ENCODE peak calls at places on chromosome 21, in seven cellular contexts. J is esophagus squamous epithelium, W is kidney epithelial cell, Q is AG10803, X is astrocyte of the spinal cord, I is ascending aorta, Z is retinal pigment epithelial cell. H is an unnamed sample.

GRCh38 chr21:40587786-40588353 is 259.1 kb downstream of the DSCAM start:
- DNase-seq in I (no peak), X (no peak), J (no peak), Q (no peak), W (no peak), Z (peak), H (no peak)

GRCh38 chr21:41956926-41957729 is 3.3 kb upstream of the C2CD2 start:
- DNase-seq in X (peak), Q (peak), J (no peak), W (no peak), I (no peak), Z (no peak), H (peak)

GRCh38 chr21:41251961-41252642 is 64.5 kb upstream of the FAM3B start:
- DNase-seq in Q (peak), J (no peak), Z (no peak), X (peak), W (no peak), I (no peak), H (no peak)

GRCh38 chr21:41418956-41419680 is 6.9 kb upstream of the MX1 start:
- DNase-seq in J (no peak), I (no peak), X (no peak), Q (no peak), W (no peak), Z (no peak), H (no peak)

GRCh38 chr21:43573921-43574320 is 85.4 kb downstream of the HSF2BP start:
- DNase-seq in Q (no peak), X (peak), J (no peak), W (no peak), Z (no peak), I (no peak), H (no peak)

GRCh38 chr21:38660333-38661295 is 145.1 kb upstream of the ETS2 start:
- DNase-seq in J (no peak), W (no peak), X (no peak), Z (no peak), Q (no peak), I (peak), H (no peak)

GRCh38 chr21:38985423-38986378 is 180.0 kb downstream of the ETS2 start:
- DNase-seq in W (no peak), Z (peak), Q (peak), J (no peak), I (peak), X (peak), H (peak)

GRCh38 chr21:38048241-38048640 is 132.0 kb upstream of the KCNJ6 start:
- DNase-seq in Q (no peak), X (no peak), I (no peak), Z (no peak), W (no peak), J (no peak), H (no peak)

GRCh38 chr21:43880111-43880985 is 15.3 kb downstream of the AGPAT3 start:
- DNase-seq in I (no peak), Q (peak), X (peak), W (no peak), Z (no peak), J (no peak), H (no peak)

GRCh38 chr21:45513003-45513706 is 29.1 kb downstream of the SLC19A1 start:
- DNase-seq in Z (no peak), Q (no peak), X (no peak), J (no peak), I (no peak), W (peak), H (no peak)

GRCh38 chr21:43367296-43367695 is 59.6 kb downstream of the SIK1 start:
- DNase-seq in Q (no peak), Z (no peak), X (no peak), W (no peak), I (no peak), J (no peak), H (no peak)

GRCh38 chr21:44285547-44285992 is at the start of gene AIRE:
- DNase-seq in Z (no peak), J (no peak), X (no peak), Q (peak), I (no peak), W (no peak), H (no peak)

GRCh38 chr21:44869860-44870747 is 3.4 kb downstream of the PTTG1IP start:
- DNase-seq in X (peak), I (peak), Z (peak), Q (peak), J (no peak), W (peak), H (peak)

GRCh38 chr21:39373634-39374033 is 24.7 kb upstream of the HMGN1 start:
- DNase-seq in X (peak), W (no peak), Q (peak), Z (no peak), J (no peak), I (no peak), H (no peak)

GRCh38 chr21:13937236-13937635 is 273.5 kb downstream of the LIPI start:
- DNase-seq in Q (no peak), W (no peak), X (no peak), I (no peak), J (no peak), Z (no peak), H (no peak)

GRCh38 chr21:42836767-42837301 is 42.5 kb downstream of the WDR4 start:
- DNase-seq in J (no peak), I (no peak), Q (no peak), W (no peak), Z (no peak), X (no peak), H (no peak)

GRCh38 chr21:45864436-45864835 is 117.1 kb upstream of the COL6A1 start:
- DNase-seq in Q (peak), Z (no peak), W (no peak), X (peak), I (no peak), J (no peak), H (no peak)

GRCh38 chr21:41168391-41169257 is 664 bp downstream of the BACE2 start:
- DNase-seq in J (no peak), W (peak), X (peak), Z (peak), I (peak), Q (peak), H (no peak)

GRCh38 chr21:44709426-44710293 is 1.7 kb downstream of the TSPEAR start:
- DNase-seq in J (no peak), Q (no peak), W (no peak), X (no peak), I (peak), Z (no peak), H (no peak)

GRCh38 chr21:45146301-45146700 is 71.9 kb downstream of the ADARB1 start:
- DNase-seq in I (peak), J (no peak), Q (no peak), Z (no peak), W (no peak), X (no peak), H (no peak)

DNA sequence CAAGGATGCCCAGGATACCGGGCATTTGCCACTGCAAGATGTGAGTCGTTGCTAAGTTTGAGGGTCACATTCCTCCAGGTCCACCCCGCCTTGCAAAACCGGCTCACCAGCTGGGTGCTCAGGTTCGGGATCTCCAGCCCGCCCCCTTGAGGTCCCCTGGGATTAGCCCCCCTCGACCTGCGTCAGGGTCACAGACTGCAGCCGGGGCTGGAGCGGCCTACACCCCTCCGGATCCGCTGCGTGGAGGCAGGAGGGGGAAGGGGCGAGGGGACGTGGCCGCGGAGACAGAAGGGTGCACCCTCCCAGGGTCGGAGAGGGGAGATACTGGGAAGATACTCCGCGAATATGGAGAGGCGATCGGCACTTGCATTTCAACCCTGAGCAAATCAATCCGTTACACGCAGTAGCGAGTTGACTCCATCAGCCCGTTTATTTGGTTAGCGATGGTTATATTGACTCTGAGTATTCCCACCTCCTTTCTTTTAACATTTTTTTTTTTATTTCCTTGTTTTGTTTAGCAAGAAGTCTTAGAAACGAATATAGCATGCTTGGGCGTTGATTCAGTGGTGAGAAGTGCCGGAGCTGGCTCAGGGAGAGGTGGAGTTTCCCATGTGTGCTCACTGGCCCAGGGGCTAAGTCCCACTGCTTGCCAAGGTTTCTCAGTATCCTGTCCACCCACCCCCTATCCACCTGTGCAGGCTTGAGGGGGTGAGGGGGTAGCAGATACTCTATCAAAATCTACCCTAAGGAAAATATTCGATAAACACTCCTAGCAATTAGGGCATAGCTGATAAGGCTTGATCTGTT is 983 bp downstream of the IFNAR2 start:
- DNase-seq in Q (peak), X (peak), I (peak), Z (no peak), W (peak), J (no peak), H (peak)
- TF ChIP-seq CTCF in Q (peak), X (peak), I (no peak), Z (peak), W (peak), J (no peak), H (no peak)

GRCh38 chr21:29211205-29211604 is 80.8 kb downstream of the MAP3K7CL start:
- DNase-seq in X (no peak), W (no peak), J (no peak), Q (no peak), Z (no peak), I (no peak), H (no peak)
- TF ChIP-seq CTCF in X (no peak), W (no peak), J (no peak), Q (no peak), Z (no peak), I (no peak), H (no peak)

GRCh38 chr21:37000381-37000780 is 6.1 kb upstream of the RIPPLY3 start:
- DNase-seq in I (no peak), W (no peak), Q (no peak), J (no peak), X (no peak), Z (no peak), H (no peak)
- TF ChIP-seq CTCF in I (no peak), W (no peak), Q (no peak), J (no peak), X (peak), Z (peak), H (no peak)

GRCh38 chr21:17925000-17925610 is 105.9 kb upstream of the C21orf91 start:
- DNase-seq in I (peak), Z (no peak), X (peak), W (no peak), Q (peak), J (no peak), H (no peak)

GRCh38 chr21:17929514-17929913 is 110.4 kb upstream of the C21orf91 start:
- DNase-seq in X (no peak), Z (peak), I (no peak), W (no peak), Q (no peak), J (no peak), H (no peak)

GRCh38 chr21:17925900-17926299 is 106.7 kb upstream of the C21orf91 start:
- DNase-seq in X (peak), W (no peak), Z (no peak), Q (peak), J (no peak), I (no peak), H (no peak)

GRCh38 chr21:17930102-17930501 is 110.9 kb upstream of the C21orf91 start:
- DNase-seq in W (no peak), I (no peak), X (no peak), Q (no peak), Z (no peak), J (no peak), H (no peak)

DNA sequence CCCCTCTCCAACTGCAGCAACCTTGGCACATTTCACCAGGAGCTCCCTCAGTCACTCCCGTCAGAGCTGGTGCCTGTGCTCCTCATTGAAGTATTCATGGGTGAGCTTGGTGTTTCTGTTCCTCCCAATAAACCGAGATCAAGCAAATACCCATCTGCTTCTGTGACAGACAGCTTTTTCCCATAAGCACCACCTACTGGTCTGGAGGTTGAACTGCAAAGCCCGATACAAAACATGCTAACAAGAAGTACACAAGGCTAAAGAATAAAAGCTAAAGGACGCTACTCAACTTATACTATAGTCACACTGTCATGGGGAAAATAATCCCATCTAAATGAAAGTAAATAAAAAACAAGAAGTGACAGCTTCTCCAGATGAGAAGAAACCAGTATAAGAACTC is 111.9 kb upstream of the C21orf91 start:
- DNase-seq in Z (no peak), W (no peak), I (no peak), J (no peak), X (no peak), Q (no peak), H (no peak)
- TF ChIP-seq CTCF in Z (peak), W (peak), I (no peak), J (no peak), X (peak), Q (peak), H (no peak)

DNA sequence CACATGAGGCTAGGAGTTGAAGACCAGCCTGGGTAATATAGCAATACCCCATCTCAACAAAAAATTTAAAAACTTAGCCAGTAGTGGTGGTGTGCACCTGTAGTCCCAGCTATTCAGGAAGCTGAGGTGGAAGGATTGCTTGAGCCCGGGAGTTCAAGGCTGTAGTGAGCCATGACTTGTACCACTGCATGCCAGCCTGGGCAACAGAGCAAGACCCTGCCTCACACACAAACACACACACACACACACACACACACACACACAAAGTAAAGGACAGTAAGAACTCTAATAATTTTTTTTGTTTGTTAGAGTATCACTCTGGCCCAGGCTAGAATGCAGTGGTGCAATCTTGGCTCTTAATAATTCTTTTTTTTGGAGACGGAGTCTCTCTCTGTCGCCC is 138.0 kb upstream of the SOD1 start:
- DNase-seq in X (no peak), J (no peak), Q (no peak), W (no peak), Z (no peak), I (no peak), H (no peak)
- TF ChIP-seq CTCF in X (no peak), J (no peak), Q (no peak), W (no peak), Z (no peak), I (no peak), H (no peak)

DNA sequence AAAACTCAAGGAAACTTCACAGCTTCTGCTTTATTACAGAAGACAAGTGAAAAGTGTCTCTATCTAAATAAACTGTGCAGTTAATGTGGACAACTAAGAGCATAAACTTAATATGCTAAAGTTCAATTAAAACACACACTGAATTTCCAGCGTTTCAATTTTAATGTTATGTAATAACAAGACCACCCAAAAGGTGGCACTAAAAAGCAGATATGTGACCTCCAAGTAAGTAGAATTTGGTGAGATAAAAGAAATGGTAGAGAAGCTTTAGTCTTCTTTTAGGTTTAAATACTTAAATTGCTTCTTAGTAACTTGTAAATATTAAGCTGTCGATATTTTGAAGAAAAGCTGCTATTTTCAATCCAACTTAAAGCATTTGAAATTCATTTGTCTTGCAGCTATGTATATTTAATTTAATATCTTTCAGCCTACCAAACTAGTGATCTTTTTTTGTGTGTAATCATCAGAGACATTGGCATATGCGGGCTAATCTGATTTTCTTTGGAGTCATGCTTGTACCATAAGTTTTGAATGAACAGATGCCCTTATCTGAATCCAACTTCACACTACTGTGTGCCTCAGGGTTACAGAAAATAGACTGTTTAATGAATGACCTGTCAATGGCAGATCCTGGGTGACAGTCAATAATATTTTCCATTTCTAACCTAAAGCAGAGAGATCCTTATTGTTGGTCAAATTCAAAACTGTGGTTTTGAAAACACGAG is 36.5 kb upstream of the ADAMTS1 start:
- DNase-seq in X (peak), Q (peak), I (no peak), J (no peak), Z (peak), W (peak), H (no peak)
- TF ChIP-seq CTCF in X (peak), Q (peak), I (peak), J (no peak), Z (peak), W (peak), H (peak)

DNA sequence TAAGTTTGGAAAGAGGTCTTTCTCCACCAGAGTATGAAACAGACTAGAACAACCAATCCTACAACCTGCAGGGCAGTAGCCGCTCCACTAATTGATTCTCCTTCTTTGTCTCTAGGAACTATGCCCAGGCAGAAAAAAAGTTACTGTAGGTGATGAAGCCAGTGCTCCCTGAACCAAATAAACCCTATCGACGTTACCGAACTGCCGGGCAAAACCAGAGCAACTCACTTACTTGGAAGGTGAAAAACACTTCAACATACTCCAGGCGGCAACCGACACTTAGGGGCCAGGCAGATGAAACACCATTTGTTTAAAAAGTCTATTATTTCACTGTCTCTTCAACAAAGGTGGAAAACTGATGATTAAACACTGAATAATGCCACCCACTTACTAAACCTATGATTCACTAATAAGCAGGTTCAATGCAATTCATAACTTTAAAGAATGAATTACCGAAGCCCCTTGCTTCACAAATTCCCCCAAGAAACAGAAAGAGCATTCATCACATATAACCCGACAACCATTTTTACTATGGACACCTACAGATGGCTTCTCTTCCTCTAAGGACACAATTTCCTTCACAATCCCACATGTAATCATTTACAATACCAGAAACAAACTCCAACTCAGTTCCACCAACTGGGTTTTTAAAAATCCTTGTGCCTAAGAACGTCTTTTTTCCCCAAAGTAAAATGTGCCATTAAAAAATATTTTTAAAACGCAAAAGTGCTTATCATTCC is 1.5 kb downstream of the NRIP1 start:
- DNase-seq in J (no peak), I (no peak), W (no peak), Z (no peak), X (peak), Q (no peak), H (no peak)
- TF ChIP-seq CTCF in J (no peak), I (no peak), W (no peak), Z (no peak), X (no peak), Q (no peak), H (no peak)

GRCh38 chr21:15893902-15894301 is 164.1 kb downstream of the USP25 start:
- DNase-seq in I (no peak), X (no peak), J (no peak), W (no peak), Q (no peak), Z (no peak), H (no peak)

GRCh38 chr21:15895142-15896106 is 165.6 kb downstream of the USP25 start:
- DNase-seq in X (peak), W (peak), J (no peak), I (no peak), Z (no peak), Q (peak), H (no peak)

GRCh38 chr21:15896501-15896900 is 166.7 kb downstream of the USP25 start:
- DNase-seq in W (no peak), I (no peak), Z (no peak), X (no peak), J (no peak), Q (no peak), H (no peak)

DNA sequence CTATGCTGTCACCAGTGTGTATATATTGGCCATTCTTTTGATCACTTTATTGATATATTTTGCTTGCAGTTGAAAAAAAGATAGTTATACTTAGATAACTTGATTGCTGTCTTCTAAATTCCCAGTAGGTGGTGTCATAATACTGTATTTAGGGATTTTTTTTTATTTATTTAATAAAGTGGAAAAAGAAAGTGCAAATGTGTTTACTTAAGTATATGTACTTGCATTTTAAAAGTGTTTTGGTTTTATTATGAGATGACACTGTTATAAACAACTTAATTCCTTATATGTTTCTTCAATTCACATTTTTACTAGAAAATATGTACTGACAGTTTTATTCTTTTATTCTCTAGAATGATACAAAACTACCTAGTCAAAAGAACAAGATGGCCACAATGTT is 164.8 kb downstream of the USP25 start:
- DNase-seq in Z (no peak), Q (peak), J (no peak), X (peak), I (no peak), W (no peak), H (no peak)
- TF ChIP-seq CTCF in Z (peak), Q (peak), J (no peak), X (peak), I (peak), W (peak), H (peak)

GRCh38 chr21:36526104-36526503 is 46.2 kb upstream of the CLDN14 start:
- DNase-seq in J (no peak), Q (no peak), W (no peak), Z (no peak), X (no peak), I (no peak), H (no peak)

GRCh38 chr21:36518883-36519492 is 39.1 kb upstream of the CLDN14 start:
- DNase-seq in J (no peak), W (no peak), Q (no peak), I (no peak), Z (no peak), X (no peak), H (no peak)

GRCh38 chr21:36517366-36518075 is 37.6 kb upstream of the CLDN14 start:
- DNase-seq in Q (no peak), Z (no peak), I (no peak), X (no peak), W (no peak), J (no peak), H (no peak)

GRCh38 chr21:36524477-36524876 is 44.6 kb upstream of the CLDN14 start:
- DNase-seq in I (no peak), W (no peak), J (no peak), Q (no peak), Z (no peak), X (no peak), H (no peak)

GRCh38 chr21:36522174-36522810 is 42.4 kb upstream of the CLDN14 start:
- DNase-seq in Q (no peak), Z (no peak), W (no peak), I (no peak), X (no peak), J (no peak), H (no peak)
- TF ChIP-seq CTCF in Q (no peak), Z (no peak), W (no peak), I (no peak), X (no peak), J (no peak), H (no peak)